ENCODE peak calls at places on chromosomes 3 and 15, in eight cellular contexts. One of them, this sample, is unnamed.

GRCh38 chr3:133379926-133380325 is 19.9 kb upstream of the BFSP2 start:
- DNase-seq in iris pigment epithelial cell: no peak
- DNase-seq in hepatocyte: no peak
- DNase-seq in posterior cingulate gyrus: no peak
- DNase-seq in kidney: no peak
- DNase-seq in epithelial cell of esophagus: no peak
- DNase-seq in NCI-H460: no peak
- DNase-seq in dorsolateral prefrontal cortex: no peak
- DNase-seq in this sample: no peak

GRCh38 chr15:66961407-66961884 is 104.0 kb upstream of the SMAD3 start:
- DNase-seq in hepatocyte: no peak
- DNase-seq in iris pigment epithelial cell: no peak
- DNase-seq in kidney: no peak
- DNase-seq in epithelial cell of esophagus: no peak
- DNase-seq in dorsolateral prefrontal cortex: no peak
- DNase-seq in NCI-H460: no peak
- DNase-seq in posterior cingulate gyrus: no peak
- DNase-seq in this sample: no peak

GRCh38 chr3:39254806-39255449 is 24.9 kb downstream of the CX3CR1 start:
- DNase-seq in hepatocyte: no peak
- DNase-seq in iris pigment epithelial cell: peak; percentile 17
- DNase-seq in posterior cingulate gyrus: no peak
- DNase-seq in kidney: no peak
- DNase-seq in epithelial cell of esophagus: no peak
- DNase-seq in dorsolateral prefrontal cortex: no peak
- DNase-seq in NCI-H460: no peak
- DNase-seq in this sample: no peak

GRCh38 chr3:9111349-9112265 is 137.8 kb downstream of the SRGAP3 start:
- DNase-seq in iris pigment epithelial cell: no peak
- DNase-seq in posterior cingulate gyrus: no peak
- DNase-seq in dorsolateral prefrontal cortex: peak; percentile 57
- DNase-seq in epithelial cell of esophagus: no peak
- DNase-seq in NCI-H460: no peak
- DNase-seq in hepatocyte: no peak
- DNase-seq in kidney: no peak
- DNase-seq in this sample: no peak

GRCh38 chr3:174356596-174356995 is 502.5 kb upstream of the NAALADL2 start:
- DNase-seq in NCI-H460: no peak
- DNase-seq in dorsolateral prefrontal cortex: no peak
- DNase-seq in kidney: no peak
- DNase-seq in iris pigment epithelial cell: no peak
- DNase-seq in hepatocyte: no peak
- DNase-seq in posterior cingulate gyrus: no peak
- DNase-seq in epithelial cell of esophagus: no peak
- DNase-seq in this sample: no peak

GRCh38 chr3:16474304-16474703 is 39.2 kb downstream of the RFTN1 start:
- DNase-seq in epithelial cell of esophagus: no peak
- DNase-seq in hepatocyte: no peak
- DNase-seq in NCI-H460: no peak
- DNase-seq in iris pigment epithelial cell: peak; percentile 89
- DNase-seq in kidney: no peak
- DNase-seq in posterior cingulate gyrus: no peak
- DNase-seq in dorsolateral prefrontal cortex: no peak
- DNase-seq in this sample: no peak

GRCh38 chr15:44788748-44789147 is 52.4 kb downstream of the TRIM69 start:
- DNase-seq in epithelial cell of esophagus: no peak
- DNase-seq in hepatocyte: no peak
- DNase-seq in iris pigment epithelial cell: no peak
- DNase-seq in NCI-H460: no peak
- DNase-seq in dorsolateral prefrontal cortex: no peak
- DNase-seq in posterior cingulate gyrus: no peak
- DNase-seq in kidney: no peak
- DNase-seq in this sample: no peak

GRCh38 chr3:150749218-150749617 is 13.8 kb downstream of the SIAH2 start:
- DNase-seq in iris pigment epithelial cell: no peak
- DNase-seq in NCI-H460: no peak
- DNase-seq in posterior cingulate gyrus: no peak
- DNase-seq in kidney: no peak
- DNase-seq in dorsolateral prefrontal cortex: no peak
- DNase-seq in hepatocyte: no peak
- DNase-seq in epithelial cell of esophagus: no peak
- DNase-seq in this sample: no peak

GRCh38 chr15:42085236-42085605 is 9.1 kb downstream of the PLA2G4D start:
- DNase-seq in posterior cingulate gyrus: no peak
- DNase-seq in epithelial cell of esophagus: peak; percentile 55
- DNase-seq in iris pigment epithelial cell: no peak
- DNase-seq in kidney: no peak
- DNase-seq in dorsolateral prefrontal cortex: no peak
- DNase-seq in hepatocyte: no peak
- DNase-seq in NCI-H460: no peak
- DNase-seq in this sample: no peak

GRCh38 chr15:70096215-70096974 is 1.3 kb downstream of the TLE3 start:
- DNase-seq in iris pigment epithelial cell: peak; percentile 66
- DNase-seq in epithelial cell of esophagus: peak; percentile 72
- DNase-seq in posterior cingulate gyrus: no peak
- DNase-seq in NCI-H460: peak; percentile 32
- DNase-seq in kidney: peak; percentile 86
- DNase-seq in dorsolateral prefrontal cortex: peak; percentile 58
- DNase-seq in hepatocyte: peak; percentile 80
- DNase-seq in this sample: peak; percentile 62

GRCh38 chr3:196648856-196649255 is 9.4 kb downstream of the NRROS start:
- DNase-seq in iris pigment epithelial cell: no peak
- DNase-seq in NCI-H460: no peak
- DNase-seq in dorsolateral prefrontal cortex: no peak
- DNase-seq in posterior cingulate gyrus: no peak
- DNase-seq in epithelial cell of esophagus: no peak
- DNase-seq in hepatocyte: no peak
- DNase-seq in kidney: no peak
- DNase-seq in this sample: no peak

GRCh38 chr3:178420033-178420432 is 116.2 kb upstream of the KCNMB2 start:
- DNase-seq in posterior cingulate gyrus: no peak
- DNase-seq in hepatocyte: no peak
- DNase-seq in dorsolateral prefrontal cortex: no peak
- DNase-seq in kidney: no peak
- DNase-seq in NCI-H460: no peak
- DNase-seq in epithelial cell of esophagus: no peak
- DNase-seq in iris pigment epithelial cell: peak; percentile 40
- DNase-seq in this sample: no peak

GRCh38 chr3:196517919-196518318 is 2.8 kb upstream of the SMCO1 start:
- DNase-seq in hepatocyte: no peak
- DNase-seq in posterior cingulate gyrus: no peak
- DNase-seq in iris pigment epithelial cell: no peak
- DNase-seq in NCI-H460: no peak
- DNase-seq in kidney: no peak
- DNase-seq in epithelial cell of esophagus: peak; percentile 98
- DNase-seq in dorsolateral prefrontal cortex: no peak
- DNase-seq in this sample: no peak

GRCh38 chr15:59206623-59207183 is at the start of gene LDHAL6B:
- DNase-seq in iris pigment epithelial cell: no peak
- DNase-seq in epithelial cell of esophagus: no peak
- DNase-seq in hepatocyte: no peak
- DNase-seq in posterior cingulate gyrus: no peak
- DNase-seq in dorsolateral prefrontal cortex: no peak
- DNase-seq in kidney: no peak
- DNase-seq in NCI-H460: no peak
- DNase-seq in this sample: no peak

GRCh38 chr3:162765524-162765923 is 1268.9 kb downstream of the OTOL1 start:
- DNase-seq in iris pigment epithelial cell: no peak
- DNase-seq in dorsolateral prefrontal cortex: no peak
- DNase-seq in posterior cingulate gyrus: no peak
- DNase-seq in epithelial cell of esophagus: no peak
- DNase-seq in hepatocyte: no peak
- DNase-seq in kidney: peak; percentile 37
- DNase-seq in NCI-H460: no peak
- DNase-seq in this sample: no peak

GRCh38 chr15:65447145-65447544 is 24.4 kb upstream of the IGDCC4 start:
- DNase-seq in kidney: no peak
- DNase-seq in epithelial cell of esophagus: no peak
- DNase-seq in iris pigment epithelial cell: no peak
- DNase-seq in dorsolateral prefrontal cortex: no peak
- DNase-seq in hepatocyte: no peak
- DNase-seq in NCI-H460: no peak
- DNase-seq in posterior cingulate gyrus: no peak
- DNase-seq in this sample: no peak

GRCh38 chr3:28668377-28668721 is 319.7 kb upstream of the AZI2 start:
- DNase-seq in posterior cingulate gyrus: no peak
- DNase-seq in NCI-H460: no peak
- DNase-seq in dorsolateral prefrontal cortex: no peak
- DNase-seq in hepatocyte: no peak
- DNase-seq in kidney: no peak
- DNase-seq in epithelial cell of esophagus: no peak
- DNase-seq in iris pigment epithelial cell: no peak
- DNase-seq in this sample: no peak

This sample was measured in GM13977.